ENCODE peak calls at places on chromosomes 3 and 15, in four cellular contexts. F is kidney, X is epithelial cell of proximal tubule, D is heart left ventricle. K is an unnamed sample.

GRCh38 chr3:158775801-158776399 is 26.0 kb upstream of the MFSD1 start:
- DNase-seq in F (no peak), X (no peak), D (no peak), K (no peak)

GRCh38 chr15:46326173-46326572 is 691.3 kb downstream of the SQOR start:
- DNase-seq in F (no peak), X (no peak), D (no peak), K (no peak)

GRCh38 chr3:30502742-30503073 is 103.7 kb upstream of the TGFBR2 start:
- DNase-seq in F (no peak), X (no peak), D (no peak), K (no peak)

GRCh38 chr3:99751649-99752048 is 66.0 kb upstream of the CMSS1 start:
- DNase-seq in F (no peak), X (peak), D (no peak), K (no peak)

GRCh38 chr3:186938716-186939115 is 8.4 kb downstream of the ST6GAL1 start:
- DNase-seq in F (no peak), X (no peak), D (peak), K (no peak)

GRCh38 chr3:19149388-19149787 is 1.1 kb downstream of the KCNH8 start:
- DNase-seq in F (no peak), X (no peak), D (no peak), K (no peak)

GRCh38 chr3:62873672-62874397 is 1.4 kb downstream of the CADPS start:
- DNase-seq in F (peak), X (no peak), D (peak), K (no peak)

GRCh38 chr15:101542306-101543025 is 53.0 kb upstream of the PCSK6 start:
- DNase-seq in F (peak), X (no peak), D (peak), K (no peak)

GRCh38 chr15:77907824-77908751 is 169.4 kb downstream of the TBC1D2B start:
- DNase-seq in F (peak), X (no peak), D (peak), K (no peak)
- TF ChIP-seq CTCF in F (peak), X (peak), D (peak), K (peak)

DNA sequence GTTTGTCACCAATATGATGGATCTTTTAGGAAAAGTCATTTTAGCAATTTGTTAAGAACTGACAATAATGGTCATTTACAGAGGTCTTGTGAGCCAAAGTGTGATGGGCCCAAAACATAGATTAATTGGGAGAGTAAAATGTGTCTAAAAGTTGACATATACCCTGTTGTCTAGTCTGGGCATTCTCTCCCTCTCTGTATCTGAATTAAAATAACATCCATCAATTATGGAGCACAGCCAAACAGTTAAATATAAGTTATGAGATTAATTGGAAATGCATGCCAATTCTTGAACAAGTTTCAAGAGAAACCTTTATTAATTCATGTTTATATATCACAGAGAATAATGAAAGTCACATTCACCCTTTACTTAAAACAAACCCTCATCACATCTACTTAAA is 13.6 kb upstream of the NANOGP8 start:
- DNase-seq in F (no peak), X (no peak), D (no peak), K (no peak)
- H3K4me3 ChIP-seq in F (no peak), X (no peak), D (no peak), K (no peak)

DNA sequence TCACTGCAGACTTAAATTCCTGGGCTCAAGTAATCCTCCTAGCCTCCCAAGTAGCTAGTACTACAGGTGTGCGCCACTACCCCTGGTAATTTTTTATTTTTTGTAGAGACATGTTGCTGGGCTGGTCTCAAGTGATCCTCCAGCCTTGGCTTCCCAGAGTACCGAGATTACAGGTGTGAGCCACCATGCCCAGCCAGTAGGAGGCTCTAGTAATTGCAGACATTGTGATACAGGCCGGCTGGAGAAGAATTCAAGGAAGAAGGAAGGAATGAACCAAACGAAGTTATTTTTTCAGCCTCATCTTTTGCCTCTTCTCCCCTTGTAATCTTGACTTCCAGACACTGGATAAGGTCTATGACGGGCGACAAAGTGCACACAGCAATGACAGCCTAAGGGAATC is 3.2 kb upstream of the PPP4R2 start:
- DNase-seq in F (no peak), X (no peak), D (no peak), K (no peak)
- TF ChIP-seq CTCF in F (no peak), X (no peak), D (no peak), K (no peak)

DNA sequence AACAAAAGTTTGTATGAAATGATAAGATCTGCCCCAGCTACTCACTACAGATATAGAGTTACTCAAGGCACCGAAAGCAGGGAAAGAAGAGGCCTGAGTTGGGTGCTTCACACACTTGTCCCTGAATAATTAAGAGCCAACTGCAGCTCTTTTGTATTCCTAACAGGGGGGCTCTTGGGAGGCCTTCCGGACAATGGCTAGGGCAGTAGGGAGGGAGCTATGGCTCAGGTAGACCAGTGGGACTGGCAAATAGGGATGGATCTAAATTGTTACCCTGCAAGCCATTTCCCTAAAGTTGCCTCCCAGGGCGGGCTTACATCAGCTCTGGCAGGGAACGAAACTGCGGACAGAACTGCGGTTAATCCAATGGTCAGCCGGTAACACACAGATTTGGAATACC is 6.2 kb downstream of the SEMA5B start:
- DNase-seq in F (no peak), X (no peak), D (no peak), K (no peak)
- H3K4me3 ChIP-seq in F (no peak), X (no peak), D (no peak), K (no peak)

GRCh38 chr3:46719735-46720271 is 2.1 kb upstream of the PRSS50 start:
- DNase-seq in F (no peak), X (no peak), D (no peak), K (no peak)

GRCh38 chr3:46715507-46716175 is 2.0 kb downstream of the PRSS50 start:
- DNase-seq in F (no peak), X (no peak), D (no peak), K (no peak)

GRCh38 chr3:46716461-46717441 is 918 bp downstream of the PRSS50 start:
- DNase-seq in F (no peak), X (no peak), D (no peak), K (no peak)

GRCh38 chr3:46719044-46719565 is 1.4 kb upstream of the PRSS50 start:
- DNase-seq in F (no peak), X (no peak), D (no peak), K (no peak)

GRCh38 chr3:46717447-46718231 is at the start of gene PRSS50:
- DNase-seq in F (no peak), X (no peak), D (no peak), K (no peak)
- TF ChIP-seq CTCF in F (no peak), X (no peak), D (no peak), K (peak)

GRCh38 chr15:73019733-73020132 is 32.5 kb upstream of the NEO1 start:
- DNase-seq in F (no peak), X (no peak), D (no peak), K (no peak)

GRCh38 chr15:73024161-73024560 is 28.1 kb upstream of the NEO1 start:
- DNase-seq in F (no peak), X (no peak), D (no peak), K (no peak)

GRCh38 chr15:73022156-73022555 is 30.1 kb upstream of the NEO1 start:
- DNase-seq in F (no peak), X (no peak), D (no peak), K (no peak)

GRCh38 chr15:73017987-73018386 is 34.3 kb upstream of the NEO1 start:
- DNase-seq in F (no peak), X (no peak), D (no peak), K (no peak)

DNA sequence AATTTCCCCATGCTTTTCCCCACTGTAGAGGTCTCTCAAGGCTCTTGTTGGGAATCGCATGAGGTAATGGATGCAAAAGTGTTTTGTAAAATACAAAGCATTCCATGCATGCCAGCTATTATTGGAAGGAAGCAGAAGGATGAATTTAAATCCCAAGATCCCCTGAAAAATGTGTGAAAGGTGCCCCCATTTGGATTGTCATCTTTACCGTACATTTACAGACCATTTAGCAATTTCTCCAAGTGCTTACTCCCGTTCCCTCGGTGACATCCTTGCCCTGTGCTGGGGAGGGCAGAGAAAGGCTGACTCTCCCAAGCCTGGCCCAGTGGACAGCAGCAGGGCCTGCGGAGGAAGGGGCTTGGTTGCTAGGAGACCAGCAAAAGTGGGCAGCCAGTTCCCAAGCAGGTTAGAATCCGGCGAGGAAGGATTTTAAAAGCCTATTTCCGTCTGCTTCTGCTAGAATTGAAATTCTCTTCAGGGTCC is 31.1 kb upstream of the NEO1 start:
- DNase-seq in F (no peak), X (no peak), D (no peak), K (no peak)
- H3K4me3 ChIP-seq in F (no peak), X (no peak), D (no peak), K (no peak)

K was measured in GM12864.